ENCODE peak calls at places on chromosomes 4 and X, in six cellular contexts. G is D341Med; O is AG20443; Y is caudate nucleus; W is stimulated activated CD4-positive, alpha-beta T cell treated with anti-CD3 and anti-CD28 coated beads, Interleukin-4, amount 100 ng/mL, for 24 hours; R is NCI-H524. F is an unnamed sample.

GRCh38 chrX:41750720-41751119 is 26.7 kb downstream of the GPR82 start:
- DNase-seq in W (no peak), Y (no peak), O (no peak), R (no peak), G (no peak), F (no peak)

GRCh38 chrX:63128509-63128908 is 222.6 kb downstream of the SPIN4 start:
- DNase-seq in W (peak; percentile 3), R (peak; percentile 1), Y (no peak), O (peak; percentile 5), G (no peak), F (peak; percentile 2)

GRCh38 chr4:72631296-72631695 is 62.3 kb upstream of the ADAMTS3 start:
- DNase-seq in R (peak; percentile 0), W (no peak), G (no peak), O (peak; percentile 81), Y (no peak), F (no peak)

GRCh38 chr4:186037692-186038658 is 31.0 kb upstream of the TLR3 start:
- DNase-seq in O (peak; percentile 85), G (peak; percentile 80), Y (peak; percentile 8), W (peak; percentile 27), R (peak; percentile 34), F (peak; percentile 62)

GRCh38 chr4:109576462-109576861 is 16.4 kb downstream of the MCUB start:
- DNase-seq in G (no peak), O (no peak), Y (no peak), R (peak; percentile 58), W (no peak), F (peak; percentile 38)

GRCh38 chr4:107643021-107643420 is 77.0 kb downstream of the PAPSS1 start:
- DNase-seq in O (no peak), W (no peak), G (no peak), R (no peak), Y (no peak), F (no peak)

GRCh38 chr4:99644453-99644852 is 13.2 kb downstream of the C4orf54 start:
- DNase-seq in Y (peak; percentile 35), O (no peak), G (no peak), R (no peak), W (no peak), F (no peak)

GRCh38 chr4:6417516-6417915 is 54.9 kb downstream of the PPP2R2C start:
- DNase-seq in W (no peak), G (no peak), O (no peak), Y (no peak), R (no peak), F (no peak)

GRCh38 chrX:12080265-12080664 is 58.0 kb upstream of the FRMPD4 start:
- DNase-seq in G (peak; percentile 37), W (no peak), O (peak; percentile 30), R (peak; percentile 30), Y (no peak), F (peak; percentile 2)

GRCh38 chr4:164876680-164877324 is at the start of gene APELA:
- DNase-seq in O (no peak), R (no peak), Y (no peak), G (no peak), W (no peak), F (no peak)

GRCh38 chr4:12124138-12124537 is 695.4 kb upstream of the HS3ST1 start:
- DNase-seq in R (no peak), Y (no peak), O (no peak), W (no peak), G (no peak), F (no peak)

GRCh38 chr4:76791479-76791878 is 106.5 kb downstream of the SOWAHB start:
- DNase-seq in G (no peak), O (no peak), R (no peak), Y (no peak), W (no peak), F (no peak)

GRCh38 chrX:41491267-41492004 is 44.3 kb downstream of the NYX start:
- DNase-seq in G (no peak), Y (peak; percentile 0), O (peak; percentile 66), R (no peak), W (no peak), F (peak; percentile 1)

GRCh38 chr4:7546809-7547367 is 112.2 kb upstream of the PSAPL1 start:
- DNase-seq in G (no peak), R (no peak), W (no peak), O (peak; percentile 79), Y (no peak), F (no peak)

GRCh38 chrX:150018931-150019331 is 80.6 kb upstream of the EOLA2 start:
- DNase-seq in G (no peak), W (no peak), R (no peak), O (peak; percentile 14), Y (no peak), F (no peak)

GRCh38 chr4:21901831-21902230 is 46.7 kb downstream of the KCNIP4 start:
- DNase-seq in R (no peak), Y (no peak), G (no peak), O (no peak), W (no peak), F (no peak)

GRCh38 chr4:73621357-73621756 is 1.1 kb upstream of the RASSF6 start:
- DNase-seq in G (no peak), O (no peak), Y (no peak), R (no peak), W (no peak), F (no peak)

GRCh38 chr4:148330724-148331123 is 111.5 kb downstream of the NR3C2 start:
- DNase-seq in Y (no peak), R (no peak), G (no peak), W (no peak), O (no peak), F (no peak)

GRCh38 chr4:158446106-158446505 is 75.6 kb upstream of the RXFP1 start:
- DNase-seq in G (no peak), R (no peak), O (peak; percentile 21), Y (no peak), W (no peak), F (no peak)

GRCh38 chr4:184471872-184472539 is 2.3 kb downstream of the IRF2 start:
- DNase-seq in Y (peak; percentile 4), O (peak; percentile 44), W (peak; percentile 29), R (no peak), G (no peak), F (no peak)

GRCh38 chr4:148643851-148644250 is 201.6 kb upstream of the NR3C2 start:
- DNase-seq in Y (no peak), W (no peak), O (no peak), G (no peak), R (no peak), F (no peak)

GRCh38 chr4:89752932-89753598 is 83.9 kb downstream of the SNCA start:
- DNase-seq in W (no peak), O (peak; percentile 61), G (no peak), Y (no peak), R (no peak), F (peak; percentile 48)

GRCh38 chr4:56630876-56631666 is 50.0 kb downstream of the HOPX start:
- DNase-seq in R (no peak), W (no peak), O (peak; percentile 39), Y (no peak), G (no peak), F (no peak)

GRCh38 chr4:139904406-139904805 is 238.8 kb downstream of the MGST2 start:
- DNase-seq in W (no peak), Y (no peak), R (no peak), G (no peak), O (no peak), F (no peak)